ENCODE peak calls at places on chromosomes 3 and 15, in nine cellular contexts. V is cardiac muscle cell; A is heart left ventricle; N is PC-3; Y is CD8-positive, alpha-beta T cell; I is transverse colon; Z is DND-41; K is A673; D is vagina. H is an unnamed sample.
A peak's percentile ranks its signal among the peaks of the same experiment; 100 is the strongest.

GRCh38 chr3:61936344-61936937 is 375.1 kb downstream of the PTPRG start:
- DNase-seq in V (peak; percentile 50), A (no peak), N (no peak), Y (no peak), I (peak; percentile 13), Z (peak; percentile 38), K (peak; percentile 39), D (no peak), H (no peak)

GRCh38 chr3:175668300-175668699 is 809.2 kb downstream of the NAALADL2 start:
- DNase-seq in V (no peak), A (no peak), N (no peak), Y (no peak), I (no peak), Z (no peak), K (no peak), D (no peak), H (no peak)

GRCh38 chr15:73633111-73633990 is at the start of gene NPTN:
- DNase-seq in V (peak; percentile 99), A (peak; percentile 99), N (peak; percentile 97), Y (peak; percentile 98), I (peak; percentile 99), Z (peak; percentile 96), K (peak; percentile 98), D (peak; percentile 99), H (peak; percentile 98)

GRCh38 chr3:81477740-81478139 is 283.7 kb downstream of the GBE1 start:
- DNase-seq in V (no peak), A (no peak), N (no peak), Y (no peak), I (no peak), Z (no peak), K (no peak), D (no peak), H (no peak)

GRCh38 chr15:38707802-38708671 is 143.4 kb upstream of the RASGRP1 start:
- DNase-seq in V (peak; percentile 76), A (no peak), N (peak; percentile 77), Y (peak; percentile 40), I (peak; percentile 38), Z (peak; percentile 49), K (peak; percentile 50), D (no peak), H (no peak)

GRCh38 chr3:116433552-116433951 is 11.7 kb downstream of the LSAMP start:
- DNase-seq in V (no peak), A (no peak), N (no peak), Y (no peak), I (no peak), Z (no peak), K (no peak), D (no peak), H (no peak)

GRCh38 chr3:21170964-21171363 is 580.0 kb downstream of the ZNF385D start:
- DNase-seq in V (peak; percentile 33), A (no peak), N (peak; percentile 36), Y (no peak), I (no peak), Z (no peak), K (no peak), D (no peak), H (no peak)

GRCh38 chr3:178205750-178206149 is 330.5 kb upstream of the KCNMB2 start:
- DNase-seq in V (no peak), A (no peak), N (no peak), Y (no peak), I (no peak), Z (no peak), K (no peak), D (no peak), H (no peak)

GRCh38 chr15:63970723-63971426 is 75.4 kb downstream of the DAPK2 start:
- DNase-seq in V (no peak), A (no peak), N (no peak), Y (no peak), I (no peak), Z (no peak), K (no peak), D (peak; percentile 83), H (no peak)

GRCh38 chr3:97981886-97982285 is 9.7 kb upstream of the RIOX2 start:
- DNase-seq in V (peak; percentile 30), A (no peak), N (no peak), Y (no peak), I (no peak), Z (no peak), K (no peak), D (no peak), H (no peak)

GRCh38 chr3:142886938-142887337 is 1.9 kb downstream of the PCOLCE2 start:
- DNase-seq in V (peak; percentile 40), A (no peak), N (peak; percentile 78), Y (no peak), I (no peak), Z (no peak), K (peak; percentile 46), D (no peak), H (no peak)

GRCh38 chr15:76181705-76182107 is 121.9 kb downstream of the TMEM266 start:
- DNase-seq in V (no peak), A (no peak), N (no peak), Y (no peak), I (no peak), Z (no peak), K (no peak), D (no peak), H (no peak)

GRCh38 chr3:167100651-167101050 is 279.4 kb downstream of the ZBBX start:
- DNase-seq in V (no peak), A (no peak), N (no peak), Y (no peak), I (no peak), Z (no peak), K (no peak), D (no peak), H (no peak)

GRCh38 chr3:172836390-172836997 is 86.0 kb downstream of the ECT2 start:
- DNase-seq in V (peak; percentile 74), A (peak; percentile 20), N (peak; percentile 63), Y (no peak), I (peak; percentile 20), Z (peak; percentile 36), K (peak; percentile 78), D (no peak), H (no peak)

GRCh38 chr3:155958676-155959075 is 88.2 kb downstream of the GMPS start:
- DNase-seq in V (no peak), A (no peak), N (no peak), Y (no peak), I (no peak), Z (no peak), K (no peak), D (no peak), H (no peak)

GRCh38 chr3:155960060-155960459 is 89.6 kb downstream of the GMPS start:
- DNase-seq in V (peak; percentile 85), A (no peak), N (no peak), Y (no peak), I (no peak), Z (no peak), K (no peak), D (no peak), H (no peak)

GRCh38 chr3:155957412-155957880 is 87.0 kb downstream of the GMPS start:
- DNase-seq in V (no peak), A (no peak), N (no peak), Y (no peak), I (no peak), Z (no peak), K (no peak), D (no peak), H (no peak)

DNA sequence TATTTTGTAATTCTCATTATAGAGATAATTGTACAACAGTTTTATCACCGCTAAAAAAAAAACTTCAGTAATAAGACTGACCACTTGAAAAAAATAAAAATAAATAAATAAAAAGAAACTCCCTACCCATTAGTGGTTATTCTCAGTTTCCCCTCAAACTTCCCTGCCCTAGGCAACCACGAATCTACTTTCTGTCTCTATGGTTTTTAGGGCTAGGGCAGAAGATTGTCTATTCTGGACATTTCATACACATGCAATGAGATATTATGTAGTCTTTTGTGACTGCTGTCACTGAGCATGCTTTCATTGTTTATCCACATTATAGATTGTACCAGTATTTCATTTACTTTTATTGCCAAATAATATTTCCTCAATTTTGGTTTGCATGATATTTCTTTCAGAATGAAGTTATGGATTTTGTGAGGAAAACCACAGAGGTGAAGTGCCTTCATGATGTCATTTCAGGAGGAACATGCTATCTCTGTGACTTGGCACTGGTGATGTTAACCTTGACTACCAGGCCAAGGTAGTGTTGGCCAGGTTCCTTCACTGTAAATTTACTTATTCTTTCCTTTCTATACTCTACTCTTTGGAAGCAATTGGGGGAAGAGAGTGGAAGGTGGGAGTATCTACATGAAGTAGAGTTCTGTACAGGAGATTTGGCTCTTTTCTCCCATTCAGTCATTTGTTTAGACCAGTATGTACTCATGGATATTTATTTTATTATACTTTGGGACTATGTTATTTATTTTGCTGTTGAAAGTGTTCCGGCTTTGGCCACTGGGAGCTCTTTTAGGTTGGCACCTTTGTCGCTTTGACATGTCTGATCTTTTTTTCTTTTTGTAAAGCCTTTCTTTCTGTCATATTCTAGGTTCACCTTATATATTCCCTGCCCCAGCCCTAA is 86.3 kb downstream of the GMPS start:
- DNase-seq in V (no peak), A (no peak), N (no peak), Y (no peak), I (no peak), Z (no peak), K (no peak), D (no peak), H (no peak)
- TF ChIP-seq CTCF in V (no peak), A (no peak), N (no peak), Y (no peak), I (no peak), Z (no peak), K (no peak), D (no peak), H (no peak)

DNA sequence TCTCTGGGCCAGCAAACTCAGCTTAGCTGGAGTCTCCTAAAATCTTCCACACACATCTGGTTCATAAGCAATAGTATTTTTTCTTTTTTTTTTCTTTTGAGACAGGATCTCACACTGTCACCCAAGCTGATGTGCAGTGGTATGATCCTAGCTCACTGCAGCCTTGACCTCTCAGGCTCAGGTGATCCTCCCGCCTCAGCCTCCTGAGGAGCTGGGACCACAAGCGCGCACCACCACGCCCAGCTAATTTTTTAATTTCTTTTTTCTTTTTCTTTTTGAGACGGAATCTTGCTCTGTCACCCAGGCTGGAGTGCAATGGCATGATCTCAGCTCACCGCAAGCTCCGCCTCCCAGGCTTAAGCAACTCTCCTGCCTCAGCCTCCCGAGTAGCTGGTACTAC is 34.3 kb downstream of the RNU5B-1 start:
- DNase-seq in V (no peak), A (no peak), N (no peak), Y (no peak), I (no peak), Z (no peak), K (no peak), D (no peak), H (no peak)
- H3K4me1 ChIP-seq in V (peaks cover 24% of the 10 kb centered on the region), A (no peaks in the 10 kb centered on the region), N (no peaks in the 10 kb centered on the region), Y (no peaks in the 10 kb centered on the region), I (peaks cover 16% of the 10 kb centered on the region), Z (no peaks in the 10 kb centered on the region), K (peaks cover 20% of the 10 kb centered on the region), D (no peaks in the 10 kb centered on the region), H (no peaks in the 10 kb centered on the region)

GRCh38 chr3:100311011-100311410 is 23.5 kb upstream of the NIT2 start:
- DNase-seq in V (no peak), A (no peak), N (no peak), Y (no peak), I (no peak), Z (no peak), K (no peak), D (no peak), H (no peak)
- H3K36me3 ChIP-seq in V (peaks cover 27% of the 10 kb centered on the region), A (peaks cover 92% of the 10 kb centered on the region), N (peaks cover 13% of the 10 kb centered on the region), Y (peaks cover 5% of the 10 kb centered on the region), I (peaks cover 28% of the 10 kb centered on the region), Z (peaks cover 21% of the 10 kb centered on the region), K (no peaks in the 10 kb centered on the region), D (no peaks in the 10 kb centered on the region), H (peaks cover 27% of the 10 kb centered on the region)

DNA sequence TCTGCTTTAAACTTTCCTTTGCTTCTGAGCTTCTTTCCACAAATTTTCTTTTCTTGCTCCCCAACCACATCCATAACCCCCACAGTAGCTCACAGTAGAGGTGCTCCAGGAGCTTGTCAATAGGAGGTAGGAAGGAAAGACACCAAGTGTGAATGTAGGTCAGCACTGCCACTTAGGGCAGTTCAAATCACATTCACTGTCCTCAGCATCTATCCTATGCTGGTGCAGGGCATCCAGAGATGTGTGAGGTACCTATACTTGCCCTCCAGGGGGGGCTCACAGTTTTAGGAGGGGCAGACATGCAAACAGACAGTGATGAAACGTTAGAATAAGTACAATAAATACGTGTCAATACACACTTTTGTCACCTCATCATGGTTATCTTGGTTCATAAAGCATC is 1.5 kb upstream of the SPSB4 start:
- DNase-seq in V (no peak), A (no peak), N (no peak), Y (no peak), I (no peak), Z (peak; percentile 29), K (peak; percentile 39), D (no peak), H (peak; percentile 7)
- TF ChIP-seq CTCF in V (no peak), A (no peak), N (peak; percentile 20), Y (no peak), I (no peak), Z (peak; percentile 60), K (peak; percentile 34), D (no peak), H (no peak)